ENCODE peak calls at places on chromosomes 4 and X, in eight cellular contexts. Z, X, L, Y, N, M, P and I are unnamed samples.

GRCh38 chrX:145393702-145394235 is 146.5 kb downstream of the SPANXN1 start:
- DNase-seq in Z (no peak), X (no peak), L (no peak), Y (no peak), N (no peak), M (no peak), P (no peak), I (no peak)

GRCh38 chr4:1539859-1540600 is 133.8 kb upstream of the NKX1-1 start:
- DNase-seq in Z (no peak), X (no peak), L (no peak), Y (no peak), N (no peak), M (no peak), P (no peak), I (no peak)

GRCh38 chr4:42151568-42152506 is 618 bp downstream of the BEND4 start:
- DNase-seq in Z (no peak), X (no peak), L (peak; percentile 12), Y (peak; percentile 16), N (peak; percentile 87), M (no peak), P (no peak), I (peak; percentile 91)

GRCh38 chrX:48511561-48511960 is 2.8 kb downstream of the PORCN start:
- DNase-seq in Z (no peak), X (no peak), L (peak; percentile 54), Y (no peak), N (peak; percentile 14), M (no peak), P (no peak), I (no peak)

GRCh38 chrX:134642394-134642793 is 15.9 kb downstream of the PLAC1 start:
- DNase-seq in Z (no peak), X (no peak), L (no peak), Y (no peak), N (no peak), M (no peak), P (peak; percentile 44), I (no peak)

GRCh38 chr4:17373666-17374065 is 138.2 kb downstream of the QDPR start:
- DNase-seq in Z (no peak), X (no peak), L (no peak), Y (no peak), N (no peak), M (no peak), P (no peak), I (no peak)

GRCh38 chr4:107318078-107318477 is 282.0 kb upstream of the DKK2 start:
- DNase-seq in Z (no peak), X (peak; percentile 17), L (no peak), Y (no peak), N (no peak), M (no peak), P (peak; percentile 23), I (no peak)

GRCh38 chr4:70703695-70704332 is 15.5 kb downstream of the UTP3 start:
- DNase-seq in Z (peak; percentile 39), X (peak; percentile 44), L (peak; percentile 33), Y (no peak), N (no peak), M (peak; percentile 54), P (peak; percentile 54), I (no peak)

GRCh38 chrX:16487620-16488380 is 162.2 kb upstream of the S100G start:
- DNase-seq in Z (no peak), X (peak; percentile 53), L (no peak), Y (no peak), N (no peak), M (peak; percentile 27), P (no peak), I (no peak)

GRCh38 chr4:183637461-183637860 is 21.5 kb downstream of the RWDD4 start:
- DNase-seq in Z (no peak), X (peak; percentile 53), L (no peak), Y (no peak), N (no peak), M (peak; percentile 42), P (peak; percentile 24), I (no peak)

GRCh38 chr4:100087743-100088142 is 102.5 kb downstream of the DDIT4L start:
- DNase-seq in Z (no peak), X (no peak), L (no peak), Y (no peak), N (no peak), M (no peak), P (peak; percentile 35), I (no peak)

GRCh38 chr4:168551211-168551610 is 54.4 kb downstream of the PALLD start:
- DNase-seq in Z (no peak), X (peak; percentile 68), L (no peak), Y (no peak), N (no peak), M (peak; percentile 85), P (peak; percentile 92), I (no peak)

GRCh38 chrX:41621236-41621651 is 67.5 kb upstream of the GPR34 start:
- DNase-seq in Z (no peak), X (peak; percentile 76), L (no peak), Y (no peak), N (peak; percentile 10), M (peak; percentile 30), P (no peak), I (no peak)

GRCh38 chrX:82816572-82816971 is 691.5 kb upstream of the POU3F4 start:
- DNase-seq in Z (no peak), X (peak; percentile 9), L (no peak), Y (no peak), N (no peak), M (peak; percentile 13), P (no peak), I (no peak)

GRCh38 chr4:7186516-7187296 is 5.6 kb upstream of the SORCS2 start:
- DNase-seq in Z (no peak), X (no peak), L (no peak), Y (no peak), N (no peak), M (no peak), P (no peak), I (no peak)

GRCh38 chrX:51568586-51568985 is 50.1 kb downstream of the CENPVL3 start:
- DNase-seq in Z (no peak), X (peak; percentile 35), L (no peak), Y (no peak), N (no peak), M (peak; percentile 45), P (peak; percentile 33), I (no peak)

GRCh38 chr4:74037076-74037475 is 1.4 kb downstream of the CXCL3 start:
- DNase-seq in Z (peak; percentile 61), X (no peak), L (no peak), Y (no peak), N (no peak), M (no peak), P (no peak), I (no peak)

GRCh38 chrX:39418936-39419659 is 617.8 kb downstream of the MID1IP1 start:
- DNase-seq in Z (no peak), X (no peak), L (peak; percentile 59), Y (peak; percentile 44), N (no peak), M (no peak), P (no peak), I (no peak)

GRCh38 chr4:112732142-112732541 is 95.2 kb downstream of the LARP7 start:
- DNase-seq in Z (no peak), X (no peak), L (no peak), Y (no peak), N (no peak), M (no peak), P (no peak), I (no peak)

GRCh38 chr4:121114756-121115155 is 42.4 kb upstream of the NDNF start:
- DNase-seq in Z (no peak), X (no peak), L (no peak), Y (no peak), N (no peak), M (no peak), P (no peak), I (no peak)

GRCh38 chr4:57303012-57303751 is 193.0 kb upstream of the IGFBP7 start:
- DNase-seq in Z (no peak), X (peak; percentile 6), L (no peak), Y (no peak), N (no peak), M (no peak), P (no peak), I (no peak)

DNA sequence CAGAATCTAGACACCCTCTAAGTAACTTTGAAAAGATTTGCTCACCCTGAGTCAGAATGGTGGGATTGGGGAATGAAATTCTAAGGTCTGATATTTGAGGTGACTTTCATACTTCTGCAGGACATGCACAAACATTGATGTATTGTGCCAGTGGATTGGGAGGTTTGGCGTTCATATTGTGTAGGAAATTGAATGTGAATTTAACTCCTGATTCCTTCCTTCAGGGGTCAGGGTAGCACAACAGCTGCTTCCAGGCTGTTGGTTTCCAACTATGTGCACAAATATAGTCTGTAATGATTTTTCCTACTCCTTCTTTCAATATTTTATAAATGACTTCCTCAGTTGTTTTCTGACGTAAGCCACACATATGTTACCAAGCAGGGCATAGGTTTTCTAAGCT is 3.1 kb downstream of the IL1RAPL1 start:
- DNase-seq in Z (no peak), X (peak; percentile 48), L (no peak), Y (peak; percentile 15), N (no peak), M (no peak), P (no peak), I (no peak)
- TF ChIP-seq CTCF in Z (no peak), X (peak; percentile 40), L (no peak), Y (no peak), N (no peak), M (peak; percentile 13), P (no peak), I (no peak)

DNA sequence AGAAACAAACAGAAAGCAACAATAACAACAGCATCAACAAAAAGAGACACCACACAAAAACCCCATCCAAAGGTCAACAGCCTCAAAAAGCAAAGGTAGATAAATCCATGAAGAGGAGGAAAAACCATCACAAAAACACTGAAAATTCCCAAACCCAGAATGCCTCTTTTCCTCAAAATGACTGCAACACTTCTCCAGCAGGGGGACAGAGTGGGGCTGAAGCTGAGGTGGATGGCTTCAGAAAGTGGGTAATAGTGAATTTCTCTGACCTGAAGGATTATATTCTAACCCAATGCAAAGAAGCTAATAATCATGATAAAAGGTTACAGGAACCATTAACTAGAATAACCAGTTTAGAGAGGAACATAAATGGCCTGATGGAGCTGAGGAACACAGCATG is 888.2 kb downstream of the RAB28 start:
- DNase-seq in Z (no peak), X (no peak), L (no peak), Y (no peak), N (no peak), M (no peak), P (no peak), I (no peak)
- TF ChIP-seq CTCF in Z (no peak), X (peak; percentile 26), L (no peak), Y (no peak), N (no peak), M (no peak), P (no peak), I (no peak)

GRCh38 chr4:152369903-152370296 is 166.0 kb downstream of the FBXW7 start:
- DNase-seq in Z (no peak), X (peak; percentile 34), L (no peak), Y (no peak), N (no peak), M (peak; percentile 16), P (no peak), I (no peak)
- TF ChIP-seq CTCF in Z (peak; percentile 53), X (peak; percentile 47), L (peak; percentile 20), Y (peak; percentile 14), N (no peak), M (peak; percentile 33), P (peak; percentile 57), I (no peak)

GRCh38 chr4:134905061-134905460 is 703.5 kb upstream of the PABPC4L start:
- DNase-seq in Z (no peak), X (no peak), L (no peak), Y (no peak), N (no peak), M (no peak), P (no peak), I (no peak)

GRCh38 chr4:134911941-134912340 is 710.4 kb upstream of the PABPC4L start:
- DNase-seq in Z (no peak), X (no peak), L (no peak), Y (no peak), N (no peak), M (no peak), P (no peak), I (no peak)

GRCh38 chr4:134906404-134907023 is 704.9 kb upstream of the PABPC4L start:
- DNase-seq in Z (peak; percentile 8), X (peak; percentile 22), L (no peak), Y (no peak), N (no peak), M (peak; percentile 28), P (no peak), I (no peak)
- TF ChIP-seq CTCF in Z (peak; percentile 56), X (peak; percentile 43), L (peak; percentile 30), Y (no peak), N (peak; percentile 31), M (peak; percentile 44), P (no peak), I (peak; percentile 23)